ENCODE peak calls at places on chromosomes 4 and X, in four cellular contexts. One of them, this sample, is unnamed.

GRCh38 chrX:21959362-21960051 is 19.0 kb downstream of the SMS start:
- DNase-seq in colonic mucosa: no peak
- DNase-seq in PC-3: no peak
- DNase-seq in CD8-positive, alpha-beta T cell: no peak
- DNase-seq in this sample: no peak

GRCh38 chrX:672931-673330 is 42.3 kb downstream of the SHOX start:
- DNase-seq in colonic mucosa: no peak
- DNase-seq in CD8-positive, alpha-beta T cell: no peak
- DNase-seq in PC-3: peak; percentile 11
- DNase-seq in this sample: no peak

GRCh38 chrX:16993791-16994318 is 47.4 kb downstream of the REPS2 start:
- DNase-seq in colonic mucosa: no peak
- DNase-seq in PC-3: peak; percentile 4
- DNase-seq in CD8-positive, alpha-beta T cell: no peak
- DNase-seq in this sample: no peak

GRCh38 chr4:857461-857860 is 31.5 kb upstream of the CPLX1 start:
- DNase-seq in CD8-positive, alpha-beta T cell: no peak
- DNase-seq in PC-3: no peak
- DNase-seq in colonic mucosa: no peak
- DNase-seq in this sample: no peak

GRCh38 chrX:132909643-132910042 is 48.8 kb downstream of the HS6ST2 start:
- DNase-seq in CD8-positive, alpha-beta T cell: no peak
- DNase-seq in colonic mucosa: no peak
- DNase-seq in PC-3: peak; percentile 64
- DNase-seq in this sample: peak; percentile 80

GRCh38 chr4:107366900-107367299 is 330.8 kb upstream of the DKK2 start:
- DNase-seq in CD8-positive, alpha-beta T cell: no peak
- DNase-seq in PC-3: no peak
- DNase-seq in colonic mucosa: no peak
- DNase-seq in this sample: no peak

GRCh38 chr4:40361338-40361737 is 26.2 kb downstream of the CHRNA9 start:
- DNase-seq in CD8-positive, alpha-beta T cell: no peak
- DNase-seq in PC-3: no peak
- DNase-seq in colonic mucosa: no peak
- DNase-seq in this sample: no peak

GRCh38 chr4:37706032-37706431 is 19.9 kb upstream of the RELL1 start:
- DNase-seq in CD8-positive, alpha-beta T cell: no peak
- DNase-seq in PC-3: no peak
- DNase-seq in colonic mucosa: no peak
- DNase-seq in this sample: no peak

GRCh38 chrX:57453901-57454300 is 137.9 kb upstream of the ZXDB start:
- DNase-seq in CD8-positive, alpha-beta T cell: no peak
- DNase-seq in PC-3: peak; percentile 49
- DNase-seq in colonic mucosa: no peak
- DNase-seq in this sample: peak; percentile 13

GRCh38 chr4:89363786-89364185 is 56.2 kb upstream of the GPRIN3 start:
- DNase-seq in colonic mucosa: no peak
- DNase-seq in CD8-positive, alpha-beta T cell: no peak
- DNase-seq in PC-3: no peak
- DNase-seq in this sample: no peak

GRCh38 chrX:117096528-117096927 is 633.8 kb upstream of the CT83 start:
- DNase-seq in PC-3: no peak
- DNase-seq in colonic mucosa: no peak
- DNase-seq in CD8-positive, alpha-beta T cell: no peak
- DNase-seq in this sample: no peak

GRCh38 chrX:2432298-2432863 is 68.4 kb downstream of the DHRSX start:
- DNase-seq in colonic mucosa: no peak
- DNase-seq in PC-3: no peak
- DNase-seq in CD8-positive, alpha-beta T cell: no peak
- DNase-seq in this sample: no peak

GRCh38 chr4:176742211-176742610 is 50.5 kb downstream of the VEGFC start:
- DNase-seq in PC-3: no peak
- DNase-seq in CD8-positive, alpha-beta T cell: no peak
- DNase-seq in colonic mucosa: no peak
- DNase-seq in this sample: no peak

GRCh38 chr4:73606465-73606974 is 13.7 kb downstream of the RASSF6 start:
- DNase-seq in CD8-positive, alpha-beta T cell: no peak
- DNase-seq in colonic mucosa: peak; percentile 50
- DNase-seq in PC-3: peak; percentile 64
- DNase-seq in this sample: no peak

GRCh38 chr4:10741961-10742699 is 57.6 kb upstream of the CLNK start:
- DNase-seq in CD8-positive, alpha-beta T cell: no peak
- DNase-seq in PC-3: no peak
- DNase-seq in colonic mucosa: no peak
- DNase-seq in this sample: no peak

GRCh38 chr4:105022811-105023667 is 123.6 kb upstream of the TET2 start:
- DNase-seq in colonic mucosa: no peak
- DNase-seq in PC-3: peak; percentile 84
- DNase-seq in CD8-positive, alpha-beta T cell: no peak
- DNase-seq in this sample: peak; percentile 39

GRCh38 chr4:105023668-105024055 is 123.0 kb upstream of the TET2 start:
- DNase-seq in PC-3: no peak
- DNase-seq in CD8-positive, alpha-beta T cell: no peak
- DNase-seq in colonic mucosa: no peak
- DNase-seq in this sample: no peak

GRCh38 chr4:105025263-105026017 is 121.2 kb upstream of the TET2 start:
- DNase-seq in CD8-positive, alpha-beta T cell: no peak
- DNase-seq in colonic mucosa: no peak
- DNase-seq in PC-3: no peak
- DNase-seq in this sample: no peak
- TF ChIP-seq CTCF in CD8-positive, alpha-beta T cell: no peak
- TF ChIP-seq CTCF in colonic mucosa: no peak
- TF ChIP-seq CTCF in PC-3: no peak
- TF ChIP-seq CTCF in this sample: no peak

DNA sequence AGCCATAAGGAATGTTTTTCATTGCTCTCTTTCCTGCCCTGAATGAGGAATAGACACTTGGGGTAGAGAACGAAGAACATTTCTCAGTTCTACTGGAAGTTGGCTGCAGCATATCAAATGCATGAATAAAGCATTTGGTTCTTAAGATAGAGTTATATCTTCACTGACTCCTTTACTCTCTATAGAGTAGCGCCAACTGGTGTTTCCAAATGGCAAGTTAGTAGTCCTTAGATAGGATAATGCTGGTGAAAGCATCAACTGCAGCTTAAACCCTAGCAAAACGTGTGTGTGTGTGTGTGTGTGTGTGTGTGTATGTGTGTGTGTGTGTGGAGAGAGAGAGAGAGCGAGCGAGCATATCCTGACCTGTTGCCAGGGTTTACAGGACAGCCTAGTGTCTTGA is 62.2 kb upstream of the FRMPD4 start:
- DNase-seq in CD8-positive, alpha-beta T cell: no peak
- DNase-seq in PC-3: peak; percentile 50
- DNase-seq in colonic mucosa: no peak
- DNase-seq in this sample: peak; percentile 16
- TF ChIP-seq CTCF in CD8-positive, alpha-beta T cell: no peak
- TF ChIP-seq CTCF in PC-3: peak; percentile 44
- TF ChIP-seq CTCF in colonic mucosa: no peak
- TF ChIP-seq CTCF in this sample: peak; percentile 23

DNA sequence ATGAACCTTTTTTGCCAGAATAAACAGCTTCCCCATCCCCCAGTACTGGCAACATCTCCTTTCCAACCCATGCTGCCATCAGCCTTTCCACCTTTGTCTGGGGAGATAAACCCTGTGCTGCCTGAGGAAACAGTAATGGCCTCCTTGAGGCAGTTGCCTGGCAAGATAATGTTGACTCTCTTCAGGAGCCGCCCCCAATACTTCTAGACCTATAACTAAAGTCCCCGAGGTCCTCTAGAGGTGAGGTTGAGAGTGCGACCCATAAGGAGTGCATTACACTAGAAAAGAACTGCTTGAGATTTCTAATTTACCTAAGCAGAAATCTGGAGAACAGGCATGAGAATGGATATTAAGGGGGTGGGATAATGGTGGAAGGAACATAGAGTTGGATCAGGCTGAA is 963.2 kb upstream of the PCDH7 start:
- DNase-seq in PC-3: peak; percentile 4
- DNase-seq in CD8-positive, alpha-beta T cell: no peak
- DNase-seq in colonic mucosa: no peak
- DNase-seq in this sample: no peak
- TF ChIP-seq CTCF in PC-3: peak; percentile 13
- TF ChIP-seq CTCF in CD8-positive, alpha-beta T cell: no peak
- TF ChIP-seq CTCF in colonic mucosa: no peak
- TF ChIP-seq CTCF in this sample: no peak

GRCh38 chr4:151801547-151802516 is 41.0 kb upstream of the GATB start:
- DNase-seq in PC-3: peak; percentile 56
- DNase-seq in CD8-positive, alpha-beta T cell: peak; percentile 67
- DNase-seq in colonic mucosa: peak; percentile 39
- DNase-seq in this sample: peak; percentile 57
- TF ChIP-seq CTCF in PC-3: peak; percentile 81
- TF ChIP-seq CTCF in CD8-positive, alpha-beta T cell: peak; percentile 95
- TF ChIP-seq CTCF in colonic mucosa: peak; percentile 84
- TF ChIP-seq CTCF in this sample: peak; percentile 95

DNA sequence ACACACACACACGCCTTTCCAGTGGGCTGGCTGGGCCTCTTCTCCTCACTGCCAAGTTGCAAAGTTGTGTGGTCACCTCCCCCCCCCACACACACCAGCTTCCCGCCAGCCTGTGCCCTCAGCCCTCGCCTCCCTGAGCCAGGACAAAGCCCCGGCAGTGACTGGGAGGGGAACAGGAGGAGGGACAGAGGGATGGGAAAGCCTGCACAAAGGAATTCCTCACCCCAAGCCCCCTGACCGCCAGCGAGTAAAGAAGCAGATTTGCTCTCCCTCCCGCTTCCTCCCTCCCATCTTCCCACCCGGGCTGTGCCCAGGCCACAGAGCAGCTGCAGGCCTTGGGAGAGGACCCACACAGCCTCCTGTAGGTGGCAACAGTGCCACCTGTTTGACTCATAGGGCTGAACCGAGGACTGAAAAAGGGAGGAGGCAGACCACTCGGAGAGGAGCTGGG is at the start of gene GDPD2:
- DNase-seq in colonic mucosa: peak; percentile 37
- DNase-seq in CD8-positive, alpha-beta T cell: no peak
- DNase-seq in PC-3: peak; percentile 54
- DNase-seq in this sample: peak; percentile 7
- TF ChIP-seq CTCF in colonic mucosa: no peak
- TF ChIP-seq CTCF in CD8-positive, alpha-beta T cell: no peak
- TF ChIP-seq CTCF in PC-3: peak; percentile 63
- TF ChIP-seq CTCF in this sample: no peak